ENCODE peak calls at places on chromosome 19, in eight cellular contexts. P, K, W, U, T, R, M and L are unnamed samples.

GRCh38 chr19:45779231-45780145 is 2.8 kb downstream of the DMPK start:
- DNase-seq in W (peak; percentile 58), R (peak; percentile 30), P (peak; percentile 98), M (no peak), U (peak; percentile 88), T (peak; percentile 43), K (peak; percentile 84), L (peak; percentile 94)

GRCh38 chr19:13076787-13077186 is 25.9 kb downstream of the LYL1 start:
- DNase-seq in P (no peak), U (no peak), R (no peak), M (no peak), W (no peak), K (no peak), T (no peak), L (no peak)

GRCh38 chr19:2446390-2446789 is 10.4 kb downstream of the LMNB2 start:
- DNase-seq in R (peak; percentile 92), T (no peak), W (no peak), U (no peak), P (no peak), M (no peak), K (no peak), L (no peak)

GRCh38 chr19:33293255-33294057 is 8.9 kb downstream of the CEBPA start:
- DNase-seq in U (no peak), K (no peak), R (no peak), M (no peak), W (peak; percentile 80), P (no peak), T (peak; percentile 64), L (peak; percentile 82)

GRCh38 chr19:41910992-41911888 is 17.0 kb downstream of the ERFL start:
- DNase-seq in P (no peak), M (no peak), R (no peak), W (no peak), T (no peak), K (no peak), U (no peak), L (no peak)

GRCh38 chr19:7833225-7834156 is 3.5 kb downstream of the EVI5L start:
- DNase-seq in R (no peak), U (peak; percentile 34), M (peak; percentile 41), T (peak; percentile 81), P (peak; percentile 93), W (peak; percentile 88), K (no peak), L (peak; percentile 93)

GRCh38 chr19:4600893-4601292 is 38.4 kb upstream of the TNFAIP8L1 start:
- DNase-seq in K (no peak), P (no peak), T (no peak), W (no peak), M (no peak), R (no peak), U (no peak), L (no peak)

GRCh38 chr19:16773259-16773658 is 53.6 kb downstream of the NWD1 start:
- DNase-seq in R (no peak), K (no peak), T (no peak), U (no peak), P (no peak), W (no peak), M (no peak), L (no peak)

GRCh38 chr19:56617531-56617930 is 22.4 kb downstream of the ZNF71 start:
- DNase-seq in K (no peak), T (no peak), R (no peak), W (no peak), M (no peak), P (no peak), U (no peak), L (no peak)

GRCh38 chr19:51688665-51689571 is 4.2 kb upstream of the SPACA6 start:
- DNase-seq in P (peak; percentile 88), W (peak; percentile 97), T (peak; percentile 97), K (peak; percentile 92), U (peak; percentile 74), M (peak; percentile 96), R (no peak), L (peak; percentile 93)

GRCh38 chr19:33630880-33631627 is 9.3 kb downstream of the CHST8 start:
- DNase-seq in R (no peak), U (no peak), P (peak; percentile 2), K (no peak), M (no peak), T (no peak), W (no peak), L (peak; percentile 31)

GRCh38 chr19:57583104-57583520 is 833 bp upstream of the ZIK1 start:
- DNase-seq in K (no peak), M (no peak), R (no peak), U (no peak), W (no peak), P (no peak), T (no peak), L (no peak)

DNA sequence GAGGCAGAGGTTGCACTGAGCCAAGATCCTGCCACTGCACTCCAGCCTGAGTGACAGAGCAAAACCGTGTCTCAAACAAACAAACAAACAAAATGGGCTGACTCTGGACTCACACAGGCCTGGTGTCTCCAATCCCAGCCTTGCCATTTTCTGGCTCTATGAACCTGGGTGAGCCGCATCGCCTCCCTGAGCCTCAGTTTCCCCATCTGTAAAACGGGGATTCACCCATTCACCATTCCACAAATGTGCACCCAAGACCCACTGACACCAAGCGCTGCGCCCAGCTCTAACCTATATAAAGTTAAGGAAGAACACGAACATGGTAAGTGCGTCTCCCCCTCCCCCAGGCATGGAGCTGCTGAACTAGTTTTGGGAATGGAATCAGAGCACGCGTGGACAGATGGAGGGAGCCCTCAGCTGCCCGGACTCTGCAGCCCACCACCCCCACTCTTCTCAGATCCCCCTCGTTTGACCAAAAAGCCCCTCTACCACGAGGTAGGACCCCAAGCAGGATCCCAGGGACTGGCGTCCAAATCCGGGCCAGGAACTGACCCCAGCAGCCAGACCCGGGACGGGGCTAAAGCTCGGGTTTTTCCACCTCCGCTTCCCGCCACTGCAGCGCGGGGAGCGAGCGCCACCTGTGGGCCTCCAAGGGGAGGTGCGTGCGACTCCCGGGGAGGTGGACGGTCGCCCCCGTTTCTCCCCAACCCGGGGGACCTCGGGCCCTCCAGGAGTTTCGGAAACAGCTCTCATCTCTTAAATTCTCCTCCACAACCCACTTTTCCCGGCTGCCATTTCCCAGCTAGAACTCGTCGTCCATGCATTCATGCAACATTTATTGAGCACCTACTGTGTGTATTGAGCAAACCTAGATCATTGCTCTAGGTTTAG is 33.0 kb upstream of the ADGRE5 start:
- DNase-seq in K (peak; percentile 37), R (peak; percentile 65), T (peak; percentile 59), P (peak; percentile 76), W (peak; percentile 45), U (no peak), M (peak; percentile 63), L (peak; percentile 84)
- H3K4me3 ChIP-seq in K (no peak overlapping the region), R (no peak overlapping the region), T (peak overlapping the region; percentile 38), P (peak overlapping the region; percentile 23), W (peak overlapping the region; percentile 28), U (no peak overlapping the region), M (no peak overlapping the region), L (peak overlapping the region; percentile 25)

DNA sequence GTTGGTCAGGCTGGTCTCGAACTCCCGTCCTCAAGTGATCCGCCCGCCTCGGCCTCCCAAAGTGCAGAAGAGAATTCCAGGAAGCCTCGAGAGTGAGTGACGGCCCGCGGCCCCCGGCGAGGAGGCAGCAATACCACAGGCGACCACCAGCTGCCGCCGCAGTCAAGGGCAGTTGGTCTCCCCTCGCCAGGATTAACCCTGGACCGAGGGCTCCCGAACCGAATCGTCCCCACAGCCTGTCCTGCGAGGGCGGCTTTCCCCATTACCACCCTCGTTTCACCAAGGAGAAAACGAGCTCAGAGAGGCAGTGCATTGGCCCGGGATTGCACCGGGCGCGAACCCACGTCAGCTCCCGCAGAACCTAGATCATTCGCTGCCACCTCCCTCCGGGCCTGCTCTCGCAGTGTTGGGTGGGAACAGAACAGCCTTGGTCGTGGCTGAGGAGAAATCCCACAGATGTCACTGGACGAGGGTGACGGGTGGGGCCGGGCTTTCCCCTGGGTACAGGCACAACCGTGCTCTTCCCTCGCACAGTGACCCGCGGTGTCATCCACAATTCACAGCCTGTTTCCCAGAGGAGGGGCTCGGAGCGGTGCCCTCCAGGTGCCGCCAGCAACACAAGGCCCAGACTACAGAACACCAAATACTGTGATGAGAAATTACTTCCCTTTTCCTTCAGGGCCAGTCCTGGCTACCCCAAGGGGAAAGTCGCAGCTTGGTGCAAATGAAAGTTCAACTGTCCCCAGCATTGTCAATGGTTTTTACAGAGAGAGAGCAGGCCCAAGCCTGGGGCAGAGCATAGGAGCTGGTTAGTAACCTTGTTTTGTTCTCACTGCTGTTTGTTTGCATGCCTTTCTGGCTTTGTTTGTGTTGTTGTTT is 24.8 kb downstream of the C2CD4C start:
- DNase-seq in T (peak; percentile 6), M (no peak), U (no peak), W (no peak), P (peak; percentile 40), K (peak; percentile 34), R (no peak), L (peak; percentile 63)
- TF ChIP-seq CTCF in T (peak; percentile 23), M (peak; percentile 44), U (no peak), W (peak; percentile 41), P (peak; percentile 41), K (peak; percentile 69), R (peak; percentile 48), L (peak; percentile 57)

DNA sequence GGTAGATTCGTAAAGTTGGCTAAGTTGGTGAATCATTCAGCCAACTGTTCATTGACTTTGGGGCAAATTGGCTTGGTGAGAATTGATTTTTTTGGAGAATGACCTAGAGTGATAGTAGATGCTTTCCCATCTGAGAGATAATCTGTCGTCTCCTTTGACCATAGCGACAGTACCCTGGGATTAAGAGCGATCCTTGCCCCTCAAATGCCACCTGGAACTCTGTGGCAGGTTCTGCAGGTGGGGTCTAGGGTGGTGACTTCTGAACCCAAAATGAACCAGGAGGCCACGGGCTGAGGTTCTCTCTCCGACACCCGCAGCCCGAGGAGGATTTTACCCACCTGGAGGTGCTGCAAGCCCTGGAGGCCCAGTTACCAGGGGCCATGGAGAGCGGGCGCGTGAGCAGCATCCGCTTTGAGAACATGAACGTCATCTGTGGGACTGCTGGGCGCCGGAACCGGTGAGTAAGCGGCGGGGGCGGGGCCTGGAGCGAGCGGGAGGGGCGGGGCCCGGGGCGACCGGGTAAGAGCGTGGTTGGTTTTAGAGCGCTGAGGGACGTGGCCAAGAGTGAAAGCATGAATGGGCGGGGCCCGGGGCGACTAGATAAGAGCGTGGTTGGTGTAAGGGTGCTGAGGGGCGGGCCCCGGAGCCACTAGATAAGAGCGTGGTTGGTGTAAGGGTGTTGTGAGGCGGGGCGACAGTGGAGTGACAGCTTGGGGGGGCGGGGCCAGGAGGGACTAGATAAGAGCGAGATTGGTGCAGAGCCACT is 8.6 kb downstream of the C19orf81 start:
- DNase-seq in T (peak; percentile 99), U (peak; percentile 46), K (peak; percentile 98), R (peak; percentile 89), P (peak; percentile 74), W (peak; percentile 96), M (peak; percentile 100), L (peak; percentile 97)
- H3K4me3 ChIP-seq in T (peak overlapping the region; percentile 61), U (no peak overlapping the region), K (no peak overlapping the region), R (no peak overlapping the region), P (peak overlapping the region; percentile 26), W (peak overlapping the region; percentile 48), M (peak overlapping the region; percentile 57), L (peak overlapping the region; percentile 48)

DNA sequence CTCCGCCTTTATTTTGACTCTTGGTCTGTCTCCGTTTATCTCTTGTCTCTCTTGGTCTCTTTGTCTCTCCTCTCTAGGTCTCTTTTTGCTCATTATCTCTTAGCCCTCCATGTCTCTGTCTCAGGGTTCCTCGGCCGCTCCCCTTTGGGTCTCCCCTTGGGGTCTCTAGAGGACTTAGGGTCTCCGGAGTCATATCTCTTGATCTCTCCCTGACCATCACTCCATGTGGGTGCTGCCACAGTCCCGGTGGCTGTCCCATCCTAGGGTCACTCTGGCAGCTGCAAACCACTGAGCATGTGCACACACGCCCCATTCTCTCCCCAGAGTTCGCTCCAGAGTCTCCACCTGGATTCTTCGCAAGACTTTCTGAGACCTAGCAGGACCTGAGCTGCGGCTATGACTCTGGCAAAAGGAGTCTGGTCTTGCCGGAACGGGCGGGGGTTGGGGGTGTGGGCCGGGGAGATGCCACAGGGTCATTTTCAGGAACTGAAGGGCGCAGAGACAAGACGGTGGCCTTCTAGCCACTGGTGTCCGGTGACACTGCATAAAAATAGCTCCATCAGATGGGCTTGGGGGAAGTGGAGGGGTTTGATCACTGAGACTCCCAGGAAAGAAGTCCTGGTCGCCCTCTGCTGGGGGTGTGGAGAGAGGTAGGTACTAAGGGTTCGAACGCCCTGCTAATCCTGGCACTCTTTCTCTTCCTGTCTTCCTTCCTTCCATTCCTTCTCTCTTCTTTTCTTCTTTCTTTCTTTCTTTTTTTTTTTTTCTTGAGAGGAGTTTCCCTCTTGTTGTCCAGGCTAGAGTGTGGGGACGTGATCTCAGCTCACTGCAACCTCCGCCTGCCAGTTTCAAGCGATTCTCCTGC is 1.2 kb upstream of the KCNA7 start:
- DNase-seq in W (peak; percentile 28), T (no peak), R (peak; percentile 34), M (no peak), K (no peak), U (no peak), P (no peak), L (no peak)
- TF ChIP-seq CTCF in W (peak; percentile 35), T (peak; percentile 29), R (peak; percentile 58), M (no peak), K (peak; percentile 8), U (no peak), P (no peak), L (no peak)